ENCODE peak calls at places on chromosome 2, in eight cellular contexts. K is activated naive CD4-positive, alpha-beta T cell; G is endothelial cell; C is HTR-8/SVneo; P is epithelial cell of esophagus; F is NCI-H1092; J is GM04504; R is EH. A is an unnamed sample.

GRCh38 chr2:241040081-241040803 is 41.8 kb downstream of the SNED1 start:
- DNase-seq in K (no peak), G (no peak), C (no peak), P (no peak), F (no peak), J (no peak), R (no peak), A (no peak)

GRCh38 chr2:7032371-7032770 is 115.2 kb downstream of the RNF144A start:
- DNase-seq in K (no peak), G (no peak), C (no peak), P (no peak), F (no peak), J (no peak), R (no peak), A (no peak)

GRCh38 chr2:3386448-3386958 is 7.0 kb downstream of the TRAPPC12 start:
- DNase-seq in K (no peak), G (no peak), C (no peak), P (no peak), F (no peak), J (no peak), R (peak), A (no peak)

GRCh38 chr2:55903727-55904126 is 19.9 kb downstream of the EFEMP1 start:
- DNase-seq in K (no peak), G (no peak), C (no peak), P (no peak), F (no peak), J (no peak), R (no peak), A (no peak)

GRCh38 chr2:182852090-182852489 is 14.3 kb downstream of the FRZB start:
- DNase-seq in K (no peak), G (no peak), C (no peak), P (peak), F (no peak), J (no peak), R (peak), A (no peak)

GRCh38 chr2:173264603-173265366 is 89.9 kb upstream of the CDCA7 start:
- DNase-seq in K (no peak), G (no peak), C (no peak), P (no peak), F (no peak), J (no peak), R (no peak), A (no peak)

GRCh38 chr2:221106241-221106640 is 465.9 kb downstream of the EPHA4 start:
- DNase-seq in K (no peak), G (no peak), C (no peak), P (peak), F (no peak), J (no peak), R (no peak), A (no peak)

GRCh38 chr2:240239325-240239724 is 98.9 kb upstream of the OTOS start:
- DNase-seq in K (no peak), G (no peak), C (no peak), P (no peak), F (no peak), J (no peak), R (no peak), A (no peak)

GRCh38 chr2:202743613-202744012 is 108.8 kb downstream of the FAM117B start:
- DNase-seq in K (no peak), G (no peak), C (no peak), P (no peak), F (no peak), J (no peak), R (no peak), A (no peak)

GRCh38 chr2:175834472-175834871 is 167.6 kb downstream of the LNPK start:
- DNase-seq in K (no peak), G (no peak), C (no peak), P (no peak), F (no peak), J (no peak), R (no peak), A (peak)